ENCODE peak calls at places on chromosomes 3 and 15, in nine cellular contexts. One of them, this sample, is unnamed.

GRCh38 chr15:48936666-48937065 is 27.1 kb downstream of the SHC4 start:
- DNase-seq in WTC11: no peak
- DNase-seq in lower leg skin: no peak
- DNase-seq in astrocyte: peak; percentile 90
- DNase-seq in HL-60: no peak
- DNase-seq in GM20000: no peak
- DNase-seq in fibroblast of lung: peak; percentile 92
- DNase-seq in neural progenitor cell: no peak
- DNase-seq in mammary epithelial cell: no peak
- DNase-seq in this sample: no peak

GRCh38 chr3:176759815-176760506 is 437.3 kb downstream of the TBL1XR1 start:
- DNase-seq in WTC11: no peak
- DNase-seq in lower leg skin: no peak
- DNase-seq in astrocyte: no peak
- DNase-seq in HL-60: no peak
- DNase-seq in GM20000: no peak
- DNase-seq in fibroblast of lung: no peak
- DNase-seq in neural progenitor cell: no peak
- DNase-seq in mammary epithelial cell: no peak
- DNase-seq in this sample: no peak

GRCh38 chr15:82021021-82021420 is 24.8 kb downstream of the MEX3B start:
- DNase-seq in WTC11: no peak
- DNase-seq in lower leg skin: no peak
- DNase-seq in astrocyte: no peak
- DNase-seq in HL-60: no peak
- DNase-seq in GM20000: no peak
- DNase-seq in fibroblast of lung: peak; percentile 9
- DNase-seq in neural progenitor cell: no peak
- DNase-seq in mammary epithelial cell: peak; percentile 24
- DNase-seq in this sample: no peak

GRCh38 chr3:115989927-115990326 is 366.6 kb downstream of the GAP43 start:
- DNase-seq in WTC11: no peak
- DNase-seq in lower leg skin: no peak
- DNase-seq in astrocyte: peak; percentile 95
- DNase-seq in HL-60: no peak
- DNase-seq in GM20000: no peak
- DNase-seq in fibroblast of lung: peak; percentile 94
- DNase-seq in neural progenitor cell: no peak
- DNase-seq in mammary epithelial cell: peak; percentile 72
- DNase-seq in this sample: no peak

GRCh38 chr3:81352867-81353266 is 408.6 kb downstream of the GBE1 start:
- DNase-seq in WTC11: no peak
- DNase-seq in lower leg skin: no peak
- DNase-seq in astrocyte: peak; percentile 12
- DNase-seq in HL-60: no peak
- DNase-seq in GM20000: no peak
- DNase-seq in fibroblast of lung: peak; percentile 25
- DNase-seq in neural progenitor cell: peak; percentile 38
- DNase-seq in mammary epithelial cell: peak; percentile 21
- DNase-seq in this sample: peak; percentile 64

GRCh38 chr3:54968546-54969172 is 40.8 kb upstream of the LRTM1 start:
- DNase-seq in WTC11: no peak
- DNase-seq in lower leg skin: no peak
- DNase-seq in astrocyte: peak; percentile 97
- DNase-seq in HL-60: no peak
- DNase-seq in GM20000: no peak
- DNase-seq in fibroblast of lung: peak; percentile 97
- DNase-seq in neural progenitor cell: peak; percentile 53
- DNase-seq in mammary epithelial cell: no peak
- DNase-seq in this sample: no peak

GRCh38 chr3:187318819-187319616 is 27.5 kb upstream of the MASP1 start:
- DNase-seq in WTC11: peak; percentile 50
- DNase-seq in lower leg skin: peak; percentile 36
- DNase-seq in astrocyte: peak; percentile 44
- DNase-seq in HL-60: peak; percentile 1
- DNase-seq in GM20000: peak; percentile 49
- DNase-seq in fibroblast of lung: peak; percentile 54
- DNase-seq in neural progenitor cell: peak; percentile 84
- DNase-seq in mammary epithelial cell: peak; percentile 24
- DNase-seq in this sample: peak; percentile 87

GRCh38 chr3:180804871-180805430 is 107.5 kb upstream of the FXR1 start:
- DNase-seq in WTC11: peak; percentile 67
- DNase-seq in lower leg skin: no peak
- DNase-seq in astrocyte: peak; percentile 54
- DNase-seq in HL-60: no peak
- DNase-seq in GM20000: no peak
- DNase-seq in fibroblast of lung: peak; percentile 67
- DNase-seq in neural progenitor cell: peak; percentile 89
- DNase-seq in mammary epithelial cell: peak; percentile 41
- DNase-seq in this sample: peak; percentile 92

GRCh38 chr3:42660131-42660715 is 6.7 kb downstream of the ZBTB47 start:
- DNase-seq in WTC11: no peak
- DNase-seq in lower leg skin: no peak
- DNase-seq in astrocyte: no peak
- DNase-seq in HL-60: no peak
- DNase-seq in GM20000: no peak
- DNase-seq in fibroblast of lung: peak; percentile 19
- DNase-seq in neural progenitor cell: no peak
- DNase-seq in mammary epithelial cell: no peak
- DNase-seq in this sample: no peak

GRCh38 chr15:31297221-31297879 is 29.3 kb upstream of the KLF13 start:
- DNase-seq in WTC11: no peak
- DNase-seq in lower leg skin: peak; percentile 13
- DNase-seq in astrocyte: no peak
- DNase-seq in HL-60: no peak
- DNase-seq in GM20000: no peak
- DNase-seq in fibroblast of lung: no peak
- DNase-seq in neural progenitor cell: no peak
- DNase-seq in mammary epithelial cell: no peak
- DNase-seq in this sample: no peak

GRCh38 chr3:18351823-18352744 is 73.1 kb downstream of the SATB1 start:
- DNase-seq in WTC11: no peak
- DNase-seq in lower leg skin: no peak
- DNase-seq in astrocyte: no peak
- DNase-seq in HL-60: no peak
- DNase-seq in GM20000: no peak
- DNase-seq in fibroblast of lung: no peak
- DNase-seq in neural progenitor cell: peak; percentile 6
- DNase-seq in mammary epithelial cell: no peak
- DNase-seq in this sample: peak; percentile 30

GRCh38 chr3:81778678-81779182 is 17.3 kb upstream of the GBE1 start:
- DNase-seq in WTC11: no peak
- DNase-seq in lower leg skin: no peak
- DNase-seq in astrocyte: peak; percentile 52
- DNase-seq in HL-60: no peak
- DNase-seq in GM20000: no peak
- DNase-seq in fibroblast of lung: peak; percentile 56
- DNase-seq in neural progenitor cell: no peak
- DNase-seq in mammary epithelial cell: no peak
- DNase-seq in this sample: no peak

GRCh38 chr15:41417418-41417811 is 520 bp downstream of the RTF1 start:
- DNase-seq in WTC11: no peak
- DNase-seq in lower leg skin: peak; percentile 19
- DNase-seq in astrocyte: no peak
- DNase-seq in HL-60: peak; percentile 50
- DNase-seq in GM20000: no peak
- DNase-seq in fibroblast of lung: peak; percentile 25
- DNase-seq in neural progenitor cell: peak; percentile 70
- DNase-seq in mammary epithelial cell: peak; percentile 44
- DNase-seq in this sample: peak; percentile 64

GRCh38 chr3:134677196-134677986 is 26.6 kb upstream of the KY start:
- DNase-seq in WTC11: peak; percentile 80
- DNase-seq in lower leg skin: no peak
- DNase-seq in astrocyte: no peak
- DNase-seq in HL-60: no peak
- DNase-seq in GM20000: peak; percentile 41
- DNase-seq in fibroblast of lung: no peak
- DNase-seq in neural progenitor cell: peak; percentile 52
- DNase-seq in mammary epithelial cell: no peak
- DNase-seq in this sample: peak; percentile 78

GRCh38 chr15:35738370-35738769 is 192.4 kb upstream of the DPH6 start:
- DNase-seq in WTC11: no peak
- DNase-seq in lower leg skin: no peak
- DNase-seq in astrocyte: peak; percentile 82
- DNase-seq in HL-60: no peak
- DNase-seq in GM20000: no peak
- DNase-seq in fibroblast of lung: peak; percentile 88
- DNase-seq in neural progenitor cell: no peak
- DNase-seq in mammary epithelial cell: peak; percentile 65
- DNase-seq in this sample: peak; percentile 10

GRCh38 chr3:66989860-66990696 is 8.0 kb upstream of the KBTBD8 start:
- DNase-seq in WTC11: no peak
- DNase-seq in lower leg skin: no peak
- DNase-seq in astrocyte: no peak
- DNase-seq in HL-60: no peak
- DNase-seq in GM20000: peak; percentile 35
- DNase-seq in fibroblast of lung: peak; percentile 1
- DNase-seq in neural progenitor cell: no peak
- DNase-seq in mammary epithelial cell: no peak
- DNase-seq in this sample: peak; percentile 54
- TF ChIP-seq CTCF in WTC11: no peak
- TF ChIP-seq CTCF in lower leg skin: no peak
- TF ChIP-seq CTCF in astrocyte: no peak
- TF ChIP-seq CTCF in HL-60: no peak
- TF ChIP-seq CTCF in GM20000: peak; percentile 26
- TF ChIP-seq CTCF in fibroblast of lung: no peak
- TF ChIP-seq CTCF in neural progenitor cell: peak; percentile 35
- TF ChIP-seq CTCF in mammary epithelial cell: peak; percentile 50
- TF ChIP-seq CTCF in this sample: peak; percentile 63

GRCh38 chr3:103785537-103785936 is 1350.7 kb downstream of the ZPLD1 start:
- DNase-seq in WTC11: no peak
- DNase-seq in lower leg skin: no peak
- DNase-seq in astrocyte: no peak
- DNase-seq in HL-60: no peak
- DNase-seq in GM20000: no peak
- DNase-seq in fibroblast of lung: no peak
- DNase-seq in neural progenitor cell: no peak
- DNase-seq in mammary epithelial cell: no peak
- DNase-seq in this sample: no peak
- TF ChIP-seq CTCF in WTC11: no peak
- TF ChIP-seq CTCF in lower leg skin: no peak
- TF ChIP-seq CTCF in astrocyte: no peak
- TF ChIP-seq CTCF in HL-60: no peak
- TF ChIP-seq CTCF in GM20000: no peak
- TF ChIP-seq CTCF in fibroblast of lung: no peak
- TF ChIP-seq CTCF in neural progenitor cell: no peak
- TF ChIP-seq CTCF in mammary epithelial cell: no peak
- TF ChIP-seq CTCF in this sample: no peak

DNA sequence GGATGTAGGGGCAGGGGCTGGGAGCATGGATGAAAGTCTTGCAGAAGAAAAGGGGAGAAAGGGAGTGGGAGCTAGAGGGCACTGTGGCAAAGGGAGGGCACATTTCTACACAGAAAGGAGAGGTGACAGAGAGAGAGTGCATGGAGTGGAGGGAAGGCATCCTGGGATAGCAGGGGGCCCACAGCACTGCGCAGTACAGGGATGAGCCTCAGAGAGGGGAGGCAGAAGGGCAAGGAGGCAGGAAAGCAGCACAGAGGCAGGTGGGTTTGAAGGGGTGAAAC is 5.4 kb downstream of the STOML1 start:
- DNase-seq in WTC11: no peak
- DNase-seq in lower leg skin: no peak
- DNase-seq in astrocyte: no peak
- DNase-seq in HL-60: no peak
- DNase-seq in GM20000: no peak
- DNase-seq in fibroblast of lung: no peak
- DNase-seq in neural progenitor cell: no peak
- DNase-seq in mammary epithelial cell: no peak
- DNase-seq in this sample: no peak
- TF ChIP-seq CTCF in WTC11: no peak
- TF ChIP-seq CTCF in lower leg skin: no peak
- TF ChIP-seq CTCF in astrocyte: no peak
- TF ChIP-seq CTCF in HL-60: no peak
- TF ChIP-seq CTCF in GM20000: no peak
- TF ChIP-seq CTCF in fibroblast of lung: no peak
- TF ChIP-seq CTCF in neural progenitor cell: no peak
- TF ChIP-seq CTCF in mammary epithelial cell: peak; percentile 3
- TF ChIP-seq CTCF in this sample: no peak

GRCh38 chr15:91524534-91524933 is 329.0 kb upstream of the SLCO3A1 start:
- DNase-seq in WTC11: no peak
- DNase-seq in lower leg skin: no peak
- DNase-seq in astrocyte: no peak
- DNase-seq in HL-60: no peak
- DNase-seq in GM20000: no peak
- DNase-seq in fibroblast of lung: no peak
- DNase-seq in neural progenitor cell: no peak
- DNase-seq in mammary epithelial cell: no peak
- DNase-seq in this sample: no peak

GRCh38 chr15:91521996-91522395 is 331.5 kb upstream of the SLCO3A1 start:
- DNase-seq in WTC11: no peak
- DNase-seq in lower leg skin: no peak
- DNase-seq in astrocyte: peak; percentile 86
- DNase-seq in HL-60: no peak
- DNase-seq in GM20000: no peak
- DNase-seq in fibroblast of lung: peak; percentile 87
- DNase-seq in neural progenitor cell: no peak
- DNase-seq in mammary epithelial cell: peak; percentile 72
- DNase-seq in this sample: no peak

GRCh38 chr15:91520848-91521247 is 332.7 kb upstream of the SLCO3A1 start:
- DNase-seq in WTC11: no peak
- DNase-seq in lower leg skin: no peak
- DNase-seq in astrocyte: peak; percentile 51
- DNase-seq in HL-60: no peak
- DNase-seq in GM20000: no peak
- DNase-seq in fibroblast of lung: peak; percentile 68
- DNase-seq in neural progenitor cell: no peak
- DNase-seq in mammary epithelial cell: no peak
- DNase-seq in this sample: no peak

GRCh38 chr15:91525746-91526145 is 327.8 kb upstream of the SLCO3A1 start:
- DNase-seq in WTC11: no peak
- DNase-seq in lower leg skin: no peak
- DNase-seq in astrocyte: no peak
- DNase-seq in HL-60: no peak
- DNase-seq in GM20000: no peak
- DNase-seq in fibroblast of lung: no peak
- DNase-seq in neural progenitor cell: no peak
- DNase-seq in mammary epithelial cell: no peak
- DNase-seq in this sample: no peak

DNA sequence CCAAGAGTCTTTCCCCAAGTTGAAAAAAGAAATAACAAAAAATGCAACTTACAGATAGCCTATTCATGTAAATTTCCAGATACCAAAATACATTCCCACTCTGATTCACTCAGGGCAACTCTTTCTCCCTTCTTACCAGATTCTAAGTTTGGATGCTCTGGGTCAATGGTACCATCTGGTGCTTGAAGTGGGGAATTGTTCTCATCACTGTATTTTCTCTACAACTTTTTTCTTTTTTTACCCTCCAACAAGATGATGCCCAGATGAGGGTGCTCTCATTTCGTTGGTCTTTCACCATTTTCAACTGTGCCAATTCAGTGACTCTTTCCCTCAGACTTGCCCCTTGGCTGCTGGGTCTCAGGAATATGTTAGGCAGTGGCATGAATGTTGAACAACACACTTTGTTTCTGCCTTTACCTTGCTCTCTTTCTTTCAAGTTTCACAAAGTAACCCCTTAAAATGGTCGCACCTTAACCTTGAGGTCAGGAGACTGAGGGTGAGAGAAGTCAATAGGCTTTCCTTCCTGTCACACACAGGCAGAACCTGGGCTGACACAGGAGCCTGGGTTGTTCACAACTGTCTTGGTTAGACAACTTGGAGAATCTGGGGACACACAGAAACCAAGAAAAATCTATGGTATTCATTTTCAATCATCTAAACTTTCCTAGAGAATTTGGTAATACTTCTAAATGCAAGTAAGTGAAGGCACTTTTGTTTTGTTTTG is 330.7 kb upstream of the SLCO3A1 start:
- DNase-seq in WTC11: no peak
- DNase-seq in lower leg skin: no peak
- DNase-seq in astrocyte: peak; percentile 46
- DNase-seq in HL-60: no peak
- DNase-seq in GM20000: no peak
- DNase-seq in fibroblast of lung: peak; percentile 59
- DNase-seq in neural progenitor cell: peak; percentile 4
- DNase-seq in mammary epithelial cell: peak; percentile 66
- DNase-seq in this sample: peak; percentile 20
- TF ChIP-seq CTCF in WTC11: no peak
- TF ChIP-seq CTCF in lower leg skin: no peak
- TF ChIP-seq CTCF in astrocyte: peak; percentile 64
- TF ChIP-seq CTCF in HL-60: no peak
- TF ChIP-seq CTCF in GM20000: no peak
- TF ChIP-seq CTCF in fibroblast of lung: peak; percentile 52
- TF ChIP-seq CTCF in neural progenitor cell: peak; percentile 34
- TF ChIP-seq CTCF in mammary epithelial cell: peak; percentile 91
- TF ChIP-seq CTCF in this sample: peak; percentile 38